ENCODE peak calls at places on chromosome X, in nine cellular contexts. One of them, this sample, is unnamed.

GRCh38 chrX:31266172-31267076 is 194.6 kb upstream of the FTHL17 start:
- DNase-seq in BE2C: peak; percentile 52
- DNase-seq in HepG2: peak; percentile 25
- DNase-seq in endodermal cell: peak; percentile 79
- DNase-seq in fibroblast of pulmonary artery: peak; percentile 10
- DNase-seq in heart left ventricle: peak; percentile 78
- DNase-seq in testis: peak; percentile 57
- DNase-seq in kidney: peak; percentile 82
- DNase-seq in endothelial cell of umbilical vein: peak; percentile 53
- DNase-seq in this sample: no peak

GRCh38 chrX:84469226-84469625 is 33.0 kb downstream of the HDX start:
- DNase-seq in BE2C: peak; percentile 28
- DNase-seq in HepG2: no peak
- DNase-seq in endodermal cell: no peak
- DNase-seq in fibroblast of pulmonary artery: peak; percentile 53
- DNase-seq in heart left ventricle: no peak
- DNase-seq in testis: no peak
- DNase-seq in kidney: no peak
- DNase-seq in endothelial cell of umbilical vein: peak; percentile 62
- DNase-seq in this sample: no peak

GRCh38 chrX:112235547-112235946 is 153.0 kb upstream of the TRPC5 start:
- DNase-seq in BE2C: no peak
- DNase-seq in HepG2: no peak
- DNase-seq in endodermal cell: no peak
- DNase-seq in fibroblast of pulmonary artery: no peak
- DNase-seq in heart left ventricle: no peak
- DNase-seq in testis: no peak
- DNase-seq in kidney: no peak
- DNase-seq in endothelial cell of umbilical vein: no peak
- DNase-seq in this sample: no peak

GRCh38 chrX:15914486-15914885 is 59.9 kb upstream of the AP1S2 start:
- DNase-seq in BE2C: no peak
- DNase-seq in HepG2: no peak
- DNase-seq in endodermal cell: no peak
- DNase-seq in fibroblast of pulmonary artery: no peak
- DNase-seq in heart left ventricle: no peak
- DNase-seq in testis: no peak
- DNase-seq in kidney: no peak
- DNase-seq in endothelial cell of umbilical vein: no peak
- DNase-seq in this sample: no peak

GRCh38 chrX:38095971-38096529 is 89.7 kb downstream of the SYTL5 start:
- DNase-seq in BE2C: no peak
- DNase-seq in HepG2: no peak
- DNase-seq in endodermal cell: no peak
- DNase-seq in fibroblast of pulmonary artery: peak; percentile 31
- DNase-seq in heart left ventricle: no peak
- DNase-seq in testis: no peak
- DNase-seq in kidney: no peak
- DNase-seq in endothelial cell of umbilical vein: peak; percentile 63
- DNase-seq in this sample: no peak

GRCh38 chrX:37380920-37381319 is 31.8 kb downstream of the PRRG1 start:
- DNase-seq in BE2C: no peak
- DNase-seq in HepG2: peak; percentile 25
- DNase-seq in endodermal cell: no peak
- DNase-seq in fibroblast of pulmonary artery: peak; percentile 73
- DNase-seq in heart left ventricle: no peak
- DNase-seq in testis: no peak
- DNase-seq in kidney: no peak
- DNase-seq in endothelial cell of umbilical vein: peak; percentile 91
- DNase-seq in this sample: no peak

GRCh38 chrX:15410430-15410829 is 26.2 kb upstream of the VEGFD start:
- DNase-seq in BE2C: no peak
- DNase-seq in HepG2: no peak
- DNase-seq in endodermal cell: no peak
- DNase-seq in fibroblast of pulmonary artery: no peak
- DNase-seq in heart left ventricle: no peak
- DNase-seq in testis: no peak
- DNase-seq in kidney: no peak
- DNase-seq in endothelial cell of umbilical vein: no peak
- DNase-seq in this sample: no peak

GRCh38 chrX:121150217-121150616 is 102.8 kb downstream of the GLUD2 start:
- DNase-seq in BE2C: no peak
- DNase-seq in HepG2: no peak
- DNase-seq in endodermal cell: no peak
- DNase-seq in fibroblast of pulmonary artery: no peak
- DNase-seq in heart left ventricle: no peak
- DNase-seq in testis: no peak
- DNase-seq in kidney: no peak
- DNase-seq in endothelial cell of umbilical vein: no peak
- DNase-seq in this sample: no peak

GRCh38 chrX:69503228-69503834 is 795 bp upstream of the NALF2 start:
- DNase-seq in BE2C: peak; percentile 72
- DNase-seq in HepG2: peak; percentile 79
- DNase-seq in endodermal cell: no peak
- DNase-seq in fibroblast of pulmonary artery: peak; percentile 50
- DNase-seq in heart left ventricle: no peak
- DNase-seq in testis: peak; percentile 49
- DNase-seq in kidney: no peak
- DNase-seq in endothelial cell of umbilical vein: no peak
- DNase-seq in this sample: no peak

GRCh38 chrX:121109986-121110385 is 62.6 kb downstream of the GLUD2 start:
- DNase-seq in BE2C: no peak
- DNase-seq in HepG2: no peak
- DNase-seq in endodermal cell: no peak
- DNase-seq in fibroblast of pulmonary artery: no peak
- DNase-seq in heart left ventricle: no peak
- DNase-seq in testis: no peak
- DNase-seq in kidney: no peak
- DNase-seq in endothelial cell of umbilical vein: no peak
- DNase-seq in this sample: no peak

GRCh38 chrX:45126158-45126557 is 74.5 kb downstream of the DIPK2B start:
- DNase-seq in BE2C: no peak
- DNase-seq in HepG2: no peak
- DNase-seq in endodermal cell: no peak
- DNase-seq in fibroblast of pulmonary artery: no peak
- DNase-seq in heart left ventricle: no peak
- DNase-seq in testis: no peak
- DNase-seq in kidney: no peak
- DNase-seq in endothelial cell of umbilical vein: no peak
- DNase-seq in this sample: no peak

GRCh38 chrX:72123471-72124185 is 8.1 kb downstream of the RTL5 start:
- DNase-seq in BE2C: peak; percentile 61
- DNase-seq in HepG2: no peak
- DNase-seq in endodermal cell: peak; percentile 86
- DNase-seq in fibroblast of pulmonary artery: peak; percentile 58
- DNase-seq in heart left ventricle: peak; percentile 70
- DNase-seq in testis: no peak
- DNase-seq in kidney: peak; percentile 87
- DNase-seq in endothelial cell of umbilical vein: peak; percentile 52
- DNase-seq in this sample: peak; percentile 12

GRCh38 chrX:101655540-101655939 is 4.1 kb downstream of the ARMCX2 start:
- DNase-seq in BE2C: no peak
- DNase-seq in HepG2: no peak
- DNase-seq in endodermal cell: no peak
- DNase-seq in fibroblast of pulmonary artery: no peak
- DNase-seq in heart left ventricle: no peak
- DNase-seq in testis: no peak
- DNase-seq in kidney: no peak
- DNase-seq in endothelial cell of umbilical vein: no peak
- DNase-seq in this sample: no peak

GRCh38 chrX:15814811-15815210 is 24.5 kb downstream of the ZRSR2 start:
- DNase-seq in BE2C: no peak
- DNase-seq in HepG2: no peak
- DNase-seq in endodermal cell: no peak
- DNase-seq in fibroblast of pulmonary artery: no peak
- DNase-seq in heart left ventricle: no peak
- DNase-seq in testis: no peak
- DNase-seq in kidney: no peak
- DNase-seq in endothelial cell of umbilical vein: no peak
- DNase-seq in this sample: no peak

DNA sequence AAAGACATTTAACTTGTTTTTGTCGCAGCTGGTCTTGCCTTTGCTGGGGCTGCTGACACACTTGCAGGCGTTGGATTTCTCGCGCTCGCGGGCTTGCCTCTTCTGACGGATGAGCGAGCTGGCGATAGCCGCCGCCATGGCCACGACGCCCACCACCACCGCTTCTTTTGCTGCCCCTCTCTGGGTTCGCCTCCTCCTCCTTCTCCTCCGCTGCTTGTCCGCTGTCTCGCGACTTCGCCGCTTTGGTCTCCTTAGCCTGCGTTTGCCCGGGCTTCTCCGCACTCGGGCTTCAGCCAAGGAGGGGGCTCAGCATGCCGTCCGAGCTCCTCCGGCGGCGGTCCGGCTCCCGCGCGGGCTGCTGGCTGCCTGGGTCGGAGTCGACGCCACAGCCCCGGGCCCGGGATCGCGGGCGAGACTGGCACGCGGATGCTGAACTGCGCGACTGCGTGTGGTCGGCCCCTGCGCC is 618 bp downstream of the FGF13 start:
- DNase-seq in BE2C: no peak
- DNase-seq in HepG2: no peak
- DNase-seq in endodermal cell: peak; percentile 72
- DNase-seq in fibroblast of pulmonary artery: no peak
- DNase-seq in heart left ventricle: no peak
- DNase-seq in testis: peak; percentile 17
- DNase-seq in kidney: peak; percentile 73
- DNase-seq in endothelial cell of umbilical vein: no peak
- DNase-seq in this sample: no peak
- H3K4me3 ChIP-seq in BE2C: no peak overlapping the region
- H3K4me3 ChIP-seq in HepG2: no peak overlapping the region
- H3K4me3 ChIP-seq in endodermal cell: peak overlapping the region; percentile 84
- H3K4me3 ChIP-seq in fibroblast of pulmonary artery: no peak overlapping the region
- H3K4me3 ChIP-seq in heart left ventricle: peak overlapping the region; percentile 35
- H3K4me3 ChIP-seq in testis: peak overlapping the region; percentile 55
- H3K4me3 ChIP-seq in kidney: peak overlapping the region; percentile 45
- H3K4me3 ChIP-seq in endothelial cell of umbilical vein: no peak overlapping the region
- H3K4me3 ChIP-seq in this sample: no peak overlapping the region

GRCh38 chrX:111098874-111099273 is 2.9 kb downstream of the PAK3 start:
- DNase-seq in BE2C: peak; percentile 63
- DNase-seq in HepG2: peak; percentile 1
- DNase-seq in endodermal cell: peak; percentile 95
- DNase-seq in fibroblast of pulmonary artery: peak; percentile 10
- DNase-seq in heart left ventricle: peak; percentile 66
- DNase-seq in testis: peak; percentile 66
- DNase-seq in kidney: peak; percentile 73
- DNase-seq in endothelial cell of umbilical vein: no peak
- DNase-seq in this sample: no peak

GRCh38 chrX:111103246-111103645 is 7.3 kb downstream of the PAK3 start:
- DNase-seq in BE2C: no peak
- DNase-seq in HepG2: no peak
- DNase-seq in endodermal cell: no peak
- DNase-seq in fibroblast of pulmonary artery: no peak
- DNase-seq in heart left ventricle: no peak
- DNase-seq in testis: peak; percentile 62
- DNase-seq in kidney: peak; percentile 66
- DNase-seq in endothelial cell of umbilical vein: no peak
- DNase-seq in this sample: no peak

GRCh38 chrX:111102636-111103035 is 6.6 kb downstream of the PAK3 start:
- DNase-seq in BE2C: no peak
- DNase-seq in HepG2: no peak
- DNase-seq in endodermal cell: no peak
- DNase-seq in fibroblast of pulmonary artery: no peak
- DNase-seq in heart left ventricle: no peak
- DNase-seq in testis: no peak
- DNase-seq in kidney: no peak
- DNase-seq in endothelial cell of umbilical vein: no peak
- DNase-seq in this sample: no peak

GRCh38 chrX:111101580-111101979 is 5.6 kb downstream of the PAK3 start:
- DNase-seq in BE2C: no peak
- DNase-seq in HepG2: no peak
- DNase-seq in endodermal cell: no peak
- DNase-seq in fibroblast of pulmonary artery: no peak
- DNase-seq in heart left ventricle: no peak
- DNase-seq in testis: no peak
- DNase-seq in kidney: no peak
- DNase-seq in endothelial cell of umbilical vein: no peak
- DNase-seq in this sample: no peak

DNA sequence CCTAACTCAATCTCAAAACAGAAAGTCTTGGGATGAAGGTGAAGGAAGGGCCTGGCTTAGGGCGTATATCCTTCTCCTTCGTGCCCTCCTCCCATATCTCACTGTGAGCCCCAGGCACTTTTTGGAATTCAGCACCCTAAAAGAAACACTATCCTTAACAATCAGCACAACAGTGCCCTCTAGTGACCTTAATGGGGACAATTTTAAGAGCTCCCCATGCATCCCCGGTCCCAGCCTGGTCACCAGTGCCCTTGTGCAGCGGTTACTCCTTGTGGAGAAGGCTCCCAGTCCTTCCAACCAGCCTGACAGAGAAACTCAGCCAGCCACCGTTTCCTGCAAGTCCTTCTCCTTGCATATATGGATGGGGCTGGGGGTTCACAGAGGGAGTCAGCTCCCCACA is 4.2 kb downstream of the PAK3 start:
- DNase-seq in BE2C: peak; percentile 24
- DNase-seq in HepG2: peak; percentile 8
- DNase-seq in endodermal cell: peak; percentile 86
- DNase-seq in fibroblast of pulmonary artery: peak; percentile 34
- DNase-seq in heart left ventricle: no peak
- DNase-seq in testis: no peak
- DNase-seq in kidney: no peak
- DNase-seq in endothelial cell of umbilical vein: no peak
- DNase-seq in this sample: no peak
- TF ChIP-seq CTCF in BE2C: peak; percentile 45
- TF ChIP-seq CTCF in HepG2: peak; percentile 49
- TF ChIP-seq CTCF in endodermal cell: peak; percentile 81
- TF ChIP-seq CTCF in fibroblast of pulmonary artery: peak; percentile 32
- TF ChIP-seq CTCF in heart left ventricle: peak; percentile 41
- TF ChIP-seq CTCF in testis: peak; percentile 15
- TF ChIP-seq CTCF in kidney: peak; percentile 10
- TF ChIP-seq CTCF in endothelial cell of umbilical vein: no peak
- TF ChIP-seq CTCF in this sample: peak; percentile 27

GRCh38 chrX:119871599-119872395 is at the start of the genes NDUFA1 and RNF113A:
- DNase-seq in BE2C: peak; percentile 85
- DNase-seq in HepG2: peak; percentile 76
- DNase-seq in endodermal cell: peak; percentile 90
- DNase-seq in fibroblast of pulmonary artery: peak; percentile 84
- DNase-seq in heart left ventricle: peak; percentile 90
- DNase-seq in testis: peak; percentile 87
- DNase-seq in kidney: peak; percentile 95
- DNase-seq in endothelial cell of umbilical vein: peak; percentile 69
- DNase-seq in this sample: no peak

GRCh38 chrX:119871245-119871598 is 311 bp downstream of the RNF113A start:
- DNase-seq in BE2C: no peak
- DNase-seq in HepG2: no peak
- DNase-seq in endodermal cell: no peak
- DNase-seq in fibroblast of pulmonary artery: no peak
- DNase-seq in heart left ventricle: no peak
- DNase-seq in testis: no peak
- DNase-seq in kidney: peak; percentile 75
- DNase-seq in endothelial cell of umbilical vein: no peak
- DNase-seq in this sample: no peak

GRCh38 chrX:119870626-119871131 is 854 bp downstream of the RNF113A start:
- DNase-seq in BE2C: peak; percentile 35
- DNase-seq in HepG2: peak; percentile 11
- DNase-seq in endodermal cell: peak; percentile 55
- DNase-seq in fibroblast of pulmonary artery: no peak
- DNase-seq in heart left ventricle: no peak
- DNase-seq in testis: peak; percentile 33
- DNase-seq in kidney: no peak
- DNase-seq in endothelial cell of umbilical vein: peak; percentile 44
- DNase-seq in this sample: no peak
- H3K4me3 ChIP-seq in BE2C: peak overlapping the region; percentile 92
- H3K4me3 ChIP-seq in HepG2: peak overlapping the region; percentile 82
- H3K4me3 ChIP-seq in endodermal cell: peak overlapping the region; percentile 93
- H3K4me3 ChIP-seq in fibroblast of pulmonary artery: peak overlapping the region; percentile 78
- H3K4me3 ChIP-seq in heart left ventricle: peak overlapping the region; percentile 75
- H3K4me3 ChIP-seq in testis: peak overlapping the region; percentile 83
- H3K4me3 ChIP-seq in kidney: peak overlapping the region; percentile 88
- H3K4me3 ChIP-seq in endothelial cell of umbilical vein: peak overlapping the region; percentile 84
- H3K4me3 ChIP-seq in this sample: peak overlapping the region; percentile 75

GRCh38 chrX:153643431-153644351 is 3.3 kb upstream of the DUSP9 start:
- DNase-seq in BE2C: peak; percentile 46
- DNase-seq in HepG2: no peak
- DNase-seq in endodermal cell: peak; percentile 56
- DNase-seq in fibroblast of pulmonary artery: no peak
- DNase-seq in heart left ventricle: peak; percentile 52
- DNase-seq in testis: no peak
- DNase-seq in kidney: peak; percentile 72
- DNase-seq in endothelial cell of umbilical vein: no peak
- DNase-seq in this sample: no peak
- TF ChIP-seq CTCF in BE2C: no peak
- TF ChIP-seq CTCF in HepG2: peak; percentile 28
- TF ChIP-seq CTCF in endodermal cell: peak; percentile 31
- TF ChIP-seq CTCF in fibroblast of pulmonary artery: no peak
- TF ChIP-seq CTCF in heart left ventricle: peak; percentile 7
- TF ChIP-seq CTCF in testis: no peak
- TF ChIP-seq CTCF in kidney: no peak
- TF ChIP-seq CTCF in endothelial cell of umbilical vein: peak; percentile 9
- TF ChIP-seq CTCF in this sample: no peak

This sample was measured in AG04449.